ENCODE peak calls at places on chromosomes 13 and 19, in four cellular contexts. W is K562, Z is HCT116, L is HepG2. O is an unnamed sample. For H3K36me3, the result is how much of the 10 kb centered on the place peaks cover.

GRCh38 chr13:24130134-24130792 is 30.3 kb upstream of the SPATA13 start:
- DNase-seq in W (no peak), Z (no peak), L (no peak), O (no peak)

GRCh38 chr13:23701646-23702045 is 131.4 kb downstream of the TNFRSF19 start:
- DNase-seq in W (no peak), Z (no peak), L (no peak), O (no peak)

GRCh38 chr13:32237681-32238080 is 77.5 kb downstream of the ZAR1L start:
- DNase-seq in W (no peak), Z (no peak), L (no peak), O (no peak)

GRCh38 chr13:77386880-77387606 is 60.1 kb upstream of the MYCBP2 start:
- DNase-seq in W (no peak), Z (no peak), L (no peak), O (no peak)

GRCh38 chr19:4191044-4191443 is 8.6 kb downstream of the ANKRD24 start:
- DNase-seq in W (no peak), Z (no peak), L (no peak), O (no peak)

GRCh38 chr19:41367848-41368301 is 3.9 kb upstream of the B9D2 start:
- DNase-seq in W (peak), Z (no peak), L (no peak), O (no peak)

GRCh38 chr13:106573279-106573831 is 5.4 kb upstream of the ARGLU1 start:
- DNase-seq in W (no peak), Z (no peak), L (no peak), O (no peak)

GRCh38 chr13:66405908-66406802 is 824.0 kb downstream of the PCDH9 start:
- DNase-seq in W (no peak), Z (no peak), L (no peak), O (peak)

GRCh38 chr13:105343134-105343806 is 1192.2 kb downstream of the EFNB2 start:
- DNase-seq in W (no peak), Z (no peak), L (no peak), O (no peak)

GRCh38 chr19:45474941-45475516 is 7.2 kb downstream of the FOSB start:
- DNase-seq in W (no peak), Z (no peak), L (no peak), O (no peak)

GRCh38 chr19:41421314-41421713 is 5.9 kb downstream of the B3GNT8 start:
- DNase-seq in W (no peak), Z (no peak), L (no peak), O (no peak)

GRCh38 chr13:110388141-110388943 is 81.3 kb downstream of the COL4A2 start:
- DNase-seq in W (no peak), Z (no peak), L (no peak), O (no peak)

GRCh38 chr13:101640797-101641400 is 188.4 kb downstream of the ITGBL1 start:
- DNase-seq in W (no peak), Z (no peak), L (no peak), O (no peak)

GRCh38 chr13:50081106-50081898 is 66.1 kb downstream of the KCNRG start:
- DNase-seq in W (peak), Z (no peak), L (no peak), O (no peak)

GRCh38 chr13:47843005-47843404 is 158.1 kb downstream of the SUCLA2 start:
- DNase-seq in W (no peak), Z (no peak), L (no peak), O (no peak)

GRCh38 chr13:111384441-111385181 is 64.2 kb downstream of the TEX29 start:
- DNase-seq in W (no peak), Z (no peak), L (no peak), O (no peak)

GRCh38 chr13:103497404-103497803 is 431.2 kb upstream of the SLC10A2 start:
- DNase-seq in W (no peak), Z (no peak), L (no peak), O (no peak)

GRCh38 chr13:94227255-94227879 is 252.1 kb downstream of the DCT start:
- DNase-seq in W (no peak), Z (no peak), L (no peak), O (no peak)

GRCh38 chr13:94228781-94229180 is 250.7 kb downstream of the DCT start:
- DNase-seq in W (no peak), Z (no peak), L (no peak), O (no peak)

GRCh38 chr13:94224670-94225069 is 254.8 kb downstream of the DCT start:
- DNase-seq in W (no peak), Z (no peak), L (peak), O (no peak)
- TF ChIP-seq TCF7L2 in W (no peak), Z (no peak), L (no peak), O (no peak)

DNA sequence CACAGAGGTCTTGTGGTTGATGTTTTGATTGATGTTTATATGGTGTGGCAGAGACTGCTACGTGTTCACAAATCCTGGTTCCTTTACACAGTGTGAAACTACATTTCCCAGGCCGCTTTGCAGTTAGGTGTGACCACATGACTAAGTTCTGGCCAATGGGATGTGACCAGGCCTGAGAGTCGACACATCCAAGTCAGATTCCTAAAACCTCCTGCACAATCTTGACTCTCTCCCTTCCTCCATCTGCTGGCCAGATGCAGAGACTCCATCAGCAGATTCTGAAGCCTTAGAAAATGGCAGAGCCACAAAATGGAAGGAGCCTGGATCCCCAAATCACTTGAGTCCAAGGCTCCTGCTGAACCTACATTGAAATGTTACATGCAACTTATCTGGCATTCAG is 12.6 kb downstream of the CD37 start:
- DNase-seq in W (peak), Z (peak), L (peak), O (no peak)
- TF ChIP-seq CTCF in W (peak), Z (peak), L (peak), O (no peak)

GRCh38 chr19:11247391-11247790 is 8.0 kb downstream of the ANGPTL8 start:
- DNase-seq in W (no peak), Z (no peak), L (no peak), O (no peak)
- H3K36me3 ChIP-seq in W (under half), Z (under half), L (under half), O (under half)

DNA sequence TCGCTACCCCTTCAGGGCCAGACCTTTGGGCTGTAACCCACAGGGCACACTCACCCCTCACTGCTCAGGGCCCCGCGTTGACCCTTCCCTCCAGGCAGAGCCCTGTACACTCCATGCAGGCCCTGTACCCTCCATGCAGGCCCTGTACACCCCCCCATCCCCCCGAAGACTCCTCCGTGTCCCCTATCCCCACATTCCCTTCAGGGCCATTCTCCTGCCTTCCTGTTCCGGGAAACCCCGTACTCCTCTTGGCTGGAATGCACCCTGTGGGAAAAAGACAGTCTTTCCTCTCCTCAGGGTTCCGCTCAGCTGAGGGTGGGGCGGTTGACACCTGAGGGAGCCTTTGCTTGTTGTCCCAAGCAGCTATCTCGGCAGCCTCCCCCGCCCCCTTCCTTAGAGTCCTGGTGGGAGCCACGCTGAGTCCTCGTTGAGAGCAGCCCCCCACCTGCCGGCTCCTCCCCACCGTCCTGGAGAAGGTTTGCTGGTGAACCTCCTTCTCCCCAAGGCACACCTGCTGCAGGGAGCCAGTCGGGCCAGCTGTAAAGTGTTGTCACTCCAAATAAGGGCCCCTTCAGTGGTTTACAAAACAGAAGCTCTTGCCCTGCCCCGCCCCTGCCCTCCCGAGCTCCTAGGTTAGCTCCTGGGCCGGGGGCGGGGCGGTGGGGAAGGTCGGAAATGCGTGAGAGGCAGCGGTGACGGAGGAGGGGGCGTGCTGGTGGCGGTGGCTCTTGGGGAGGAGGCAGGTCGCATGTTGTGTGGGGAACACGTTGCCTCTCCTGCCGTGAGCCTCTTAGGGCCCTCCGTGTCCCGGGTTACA is 1.4 kb downstream of the GNA11 start:
- DNase-seq in W (no peak), Z (no peak), L (peak), O (no peak)
- TF ChIP-seq TCF7L2 in W (no peak), Z (no peak), L (no peak), O (no peak)

GRCh38 chr13:27712421-27712820 is 79.9 kb upstream of the GSX1 start:
- DNase-seq in W (no peak), Z (no peak), L (peak), O (no peak)
- TF ChIP-seq CTCF in W (no peak), Z (peak), L (peak), O (peak)

GRCh38 chr13:96052655-96053002 is 572 bp downstream of the UGGT2 start:
- DNase-seq in W (peak), Z (peak), L (peak), O (no peak)

DNA sequence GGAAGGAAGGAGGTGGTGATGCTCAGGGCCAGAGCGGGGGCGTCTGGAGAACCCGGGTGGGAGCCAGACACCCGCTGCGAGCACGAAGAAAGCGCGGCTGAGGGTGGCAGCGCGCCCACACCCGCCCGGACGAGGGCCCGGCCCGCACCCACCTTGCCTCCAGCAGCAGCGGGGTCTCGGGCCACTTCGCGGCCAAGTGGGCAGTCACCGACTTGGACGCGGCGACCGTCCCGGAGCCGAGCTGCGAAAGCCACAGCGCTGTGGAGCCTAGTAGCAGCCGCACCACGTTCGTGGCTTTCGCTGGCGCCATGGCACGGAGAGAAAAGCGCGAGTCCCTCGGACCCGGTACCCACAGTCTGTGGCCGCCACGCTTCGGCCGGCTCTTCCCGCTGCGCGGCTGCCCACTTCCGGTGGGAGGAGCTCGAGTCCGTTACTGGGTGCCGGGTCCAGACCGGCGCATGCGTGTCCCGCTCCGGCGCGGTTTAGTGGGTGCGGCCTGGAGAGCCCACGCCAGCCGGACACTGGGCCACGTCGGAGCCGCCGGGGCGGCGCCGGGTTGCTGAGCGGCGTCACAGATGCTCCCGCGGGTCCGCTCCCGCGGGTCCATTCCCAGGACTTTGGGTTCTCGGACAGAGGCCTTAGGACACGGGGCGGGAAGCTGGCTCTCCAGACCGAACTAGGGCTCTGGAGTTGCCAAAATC is at the start of gene UGGT2:
- DNase-seq in W (peak), Z (peak), L (peak), O (no peak)
- H3K36me3 ChIP-seq in W (under half), Z (under half), L (under half), O (under half)

DNA sequence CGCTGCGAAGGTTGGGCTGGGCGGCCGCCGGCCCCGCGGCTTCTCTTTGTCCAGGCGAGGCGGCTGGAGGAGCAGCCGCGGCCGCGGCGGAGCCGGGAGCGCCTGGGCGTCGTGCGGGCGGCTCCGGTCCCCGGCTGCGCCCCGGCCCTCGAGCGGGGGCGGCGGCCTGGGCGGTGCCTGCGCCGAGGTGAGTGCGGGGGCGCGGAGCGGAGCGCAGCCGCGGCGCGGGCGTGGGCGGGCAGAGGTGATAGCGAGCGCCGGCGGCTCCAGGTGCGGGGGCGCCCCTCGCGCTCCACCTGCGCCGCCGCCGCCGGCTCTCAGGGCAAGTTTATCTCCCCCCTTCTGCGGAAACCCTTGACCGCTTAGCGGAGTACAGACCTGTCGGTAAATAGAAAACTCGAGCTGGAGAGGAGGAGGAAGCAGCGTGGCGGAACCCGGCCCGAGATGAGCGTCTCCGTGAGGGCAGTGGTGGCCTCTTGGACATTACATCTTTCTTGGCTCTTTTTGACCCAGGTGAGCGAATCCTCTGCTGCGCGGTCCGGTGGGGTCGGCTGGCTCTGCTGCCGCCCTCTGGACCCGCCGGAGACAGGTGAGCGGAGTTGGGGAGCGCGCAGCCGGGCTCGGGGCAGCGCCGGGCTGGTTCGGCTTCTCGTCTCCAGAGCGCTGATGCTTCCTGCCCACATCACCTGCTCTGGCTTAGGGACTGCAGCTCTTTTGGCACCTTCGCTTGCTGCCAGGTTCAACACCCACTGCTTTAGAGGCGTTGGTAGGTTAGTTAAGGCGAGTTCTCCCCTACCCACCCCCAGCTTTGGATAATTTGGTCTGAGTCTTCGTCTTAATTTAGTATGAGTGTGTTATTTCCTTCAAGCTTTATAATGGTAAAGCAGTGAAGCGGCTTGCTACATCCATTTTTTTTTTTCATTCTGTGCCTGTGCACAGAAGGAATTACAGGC is at the start of gene MTUS2:
- DNase-seq in W (peak), Z (no peak), L (no peak), O (no peak)
- TF ChIP-seq TCF7L2 in W (no peak), Z (no peak), L (no peak), O (no peak)

GRCh38 chr19:37655689-37656491 is 625 bp upstream of the ZFP30 start:
- DNase-seq in W (peak), Z (peak), L (peak), O (peak)
- TF ChIP-seq CTCF in W (no peak), Z (no peak), L (peak), O (no peak)

GRCh38 chr19:15268192-15268927 is 36.1 kb upstream of the EPHX3 start:
- DNase-seq in W (no peak), Z (no peak), L (no peak), O (no peak)

GRCh38 chr19:15266683-15267082 is 34.4 kb upstream of the EPHX3 start:
- DNase-seq in W (no peak), Z (no peak), L (no peak), O (no peak)

GRCh38 chr19:15268928-15269253 is 36.6 kb upstream of the EPHX3 start:
- DNase-seq in W (no peak), Z (no peak), L (no peak), O (no peak)

GRCh38 chr19:15265849-15266248 is 33.6 kb upstream of the EPHX3 start:
- DNase-seq in W (no peak), Z (no peak), L (no peak), O (no peak)

GRCh38 chr19:15269806-15270205 is 37.6 kb upstream of the EPHX3 start:
- DNase-seq in W (no peak), Z (no peak), L (no peak), O (no peak)
- H3K36me3 ChIP-seq in W (half or more), Z (under half), L (under half), O (under half)

O was measured in Panc1.